ENCODE peak calls at places on chromosomes 11 and 22, in five cellular contexts. E is neuronal stem cell; P is stimulated activated naive B cell treated with anti-CD40 and anti-IgM and Interleukin-4, amounts not matched to agents 10 μg/mL and 1 μg/mL and 100 μg/mL, for 72 hours; G is stimulated activated CD4-positive, alpha-beta T cell treated with anti-CD3 and anti-CD28 coated beads, Interleukin-12 subunit alpha, Interleukin-12 subunit beta, amount 100 ng/mL, for 4 hours; H is ELF-1. D is an unnamed sample.

GRCh38 chr11:115275045-115275444 is 229.2 kb downstream of the CADM1 start:
- DNase-seq in G (no peak), P (no peak), E (no peak), H (no peak), D (no peak)

GRCh38 chr22:20027966-20028854 is 7.3 kb downstream of the TANGO2 start:
- DNase-seq in P (no peak), E (no peak), G (no peak), H (no peak), D (no peak)

GRCh38 chr22:37690407-37690806 is 4.3 kb downstream of the NOL12 start:
- DNase-seq in H (no peak), G (no peak), P (no peak), E (no peak), D (no peak)

GRCh38 chr22:44575344-44576268 is 77.6 kb upstream of the RTL6 start:
- DNase-seq in H (no peak), P (no peak), E (no peak), G (no peak), D (no peak)

GRCh38 chr22:17847360-17848078 is 73.2 kb upstream of the BID start:
- DNase-seq in G (no peak), P (no peak), H (peak), E (no peak), D (no peak)

GRCh38 chr22:46694423-46695170 is 43.5 kb downstream of the CERK start:
- DNase-seq in E (no peak), P (no peak), G (no peak), H (no peak), D (no peak)

GRCh38 chr11:102592634-102593581 is 32.2 kb downstream of the MMP20 start:
- DNase-seq in E (no peak), H (peak), P (no peak), G (no peak), D (no peak)

GRCh38 chr11:117997436-117998200 is 11.4 kb downstream of the IL10RA start:
- DNase-seq in P (no peak), E (no peak), H (no peak), G (no peak), D (no peak)

GRCh38 chr11:120703358-120704152 is 192.0 kb downstream of the GRIK4 start:
- DNase-seq in G (no peak), H (no peak), P (no peak), E (no peak), D (no peak)

GRCh38 chr11:101583180-101584128 is at the start of gene TRPC6:
- DNase-seq in P (no peak), H (peak), E (no peak), G (no peak), D (peak)

GRCh38 chr22:45318558-45319318 is 9.0 kb downstream of the FAM118A start:
- DNase-seq in P (no peak), E (no peak), H (no peak), G (no peak), D (no peak)

GRCh38 chr11:131668867-131669780 is 298.7 kb downstream of the NTM start:
- DNase-seq in H (peak), G (peak), P (no peak), E (peak), D (no peak)

GRCh38 chr11:103652013-103652412 is 384.4 kb upstream of the DDI1 start:
- DNase-seq in E (no peak), G (no peak), P (no peak), H (no peak), D (no peak)

GRCh38 chr11:12724301-12725046 is 50.3 kb downstream of the TEAD1 start:
- DNase-seq in P (no peak), G (no peak), H (peak), E (no peak), D (peak)

GRCh38 chr11:97739892-97740782 is 1280.6 kb upstream of the CNTN5 start:
- DNase-seq in P (no peak), E (no peak), H (no peak), G (no peak), D (no peak)

D was measured in iPS DF 19.7.